ENCODE peak calls at places on chromosomes 4 and X, in four cellular contexts. T is K562, M is HepG2, D is GM12878. R is an unnamed sample. For H3K4me1, the result is how much of the 10 kb centered on the place peaks cover.

GRCh38 chrX:63529961-63530360 is 178.8 kb upstream of the SPIN4 start:
- DNase-seq in T (no peak), M (no peak), D (no peak), R (no peak)

GRCh38 chr4:4496604-4497372 is 45.1 kb downstream of the STX18 start:
- DNase-seq in T (peak), M (no peak), D (no peak), R (no peak)

GRCh38 chr4:13455411-13455810 is 28.7 kb downstream of the RAB28 start:
- DNase-seq in T (no peak), M (no peak), D (no peak), R (no peak)

GRCh38 chrX:150409964-150410363 is 46.8 kb downstream of the MAMLD1 start:
- DNase-seq in T (no peak), M (no peak), D (no peak), R (no peak)

GRCh38 chrX:81286075-81286474 is 84.2 kb downstream of the SH3BGRL start:
- DNase-seq in T (no peak), M (no peak), D (no peak), R (no peak)

GRCh38 chr4:55879224-55879623 is 25.8 kb downstream of the EXOC1 start:
- DNase-seq in T (no peak), M (no peak), D (no peak), R (no peak)

GRCh38 chr4:98688416-98689290 is 30.2 kb upstream of the TSPAN5 start:
- DNase-seq in T (peak), M (peak), D (no peak), R (peak)

GRCh38 chrX:154357205-154357604 is 17.2 kb downstream of the FLNA start:
- DNase-seq in T (no peak), M (no peak), D (no peak), R (no peak)

GRCh38 chrX:129496625-129497024 is 26.7 kb downstream of the SMARCA1 start:
- DNase-seq in T (no peak), M (no peak), D (no peak), R (no peak)

GRCh38 chr4:130653842-130654241 is 1557.9 kb downstream of the C4orf33 start:
- DNase-seq in T (no peak), M (no peak), D (no peak), R (no peak)

GRCh38 chr4:153655928-153656327 is 28.2 kb upstream of the TLR2 start:
- DNase-seq in T (no peak), M (no peak), D (no peak), R (no peak)

GRCh38 chrX:51332188-51332942 is at the start of gene NUDT10:
- DNase-seq in T (no peak), M (no peak), D (no peak), R (no peak)

GRCh38 chr4:75412746-75413145 is 101.5 kb downstream of the RCHY1 start:
- DNase-seq in T (no peak), M (no peak), D (no peak), R (no peak)

GRCh38 chr4:82561745-82562552 is at the start of gene TMEM150C:
- DNase-seq in T (no peak), M (no peak), D (no peak), R (peak)

GRCh38 chrX:17567821-17568220 is 169.5 kb upstream of the SCML1 start:
- DNase-seq in T (no peak), M (no peak), D (no peak), R (no peak)

GRCh38 chr4:187184513-187184912 is 460.9 kb upstream of the FAT1 start:
- DNase-seq in T (no peak), M (no peak), D (no peak), R (no peak)

GRCh38 chrX:111168314-111168713 is 72.3 kb downstream of the PAK3 start:
- DNase-seq in T (peak), M (peak), D (no peak), R (no peak)

GRCh38 chrX:66074920-66075879 is 35.3 kb upstream of the VSIG4 start:
- DNase-seq in T (no peak), M (no peak), D (peak), R (no peak)

GRCh38 chr4:54218736-54219135 is 10.4 kb upstream of the PDGFRA start:
- DNase-seq in T (no peak), M (no peak), D (no peak), R (no peak)

GRCh38 chr4:155609455-155610059 is 57.1 kb upstream of the GUCY1A1 start:
- DNase-seq in T (no peak), M (no peak), D (no peak), R (no peak)

GRCh38 chr4:135371137-135371536 is 1169.5 kb upstream of the PABPC4L start:
- DNase-seq in T (no peak), M (peak), D (no peak), R (no peak)

GRCh38 chr4:147360301-147360700 is 120.6 kb upstream of the EDNRA start:
- DNase-seq in T (no peak), M (no peak), D (no peak), R (no peak)

GRCh38 chr4:93199492-93199891 is 629.1 kb upstream of the ATOH1 start:
- DNase-seq in T (peak), M (peak), D (no peak), R (peak)

GRCh38 chr4:114780205-114780604 is 181.6 kb downstream of the UGT8 start:
- DNase-seq in T (no peak), M (peak), D (no peak), R (peak)

GRCh38 chr4:156970501-156971167 is 965 bp downstream of the PDGFC start:
- DNase-seq in T (no peak), M (peak), D (no peak), R (peak)

GRCh38 chr4:76470064-76470463 is 35.0 kb downstream of the SHROOM3 start:
- DNase-seq in T (no peak), M (no peak), D (no peak), R (no peak)

GRCh38 chr4:76067652-76068286 is 6.7 kb upstream of the ART3 start:
- DNase-seq in T (peak), M (peak), D (no peak), R (peak)

GRCh38 chr4:152850377-152850776 is 70.6 kb downstream of the ARFIP1 start:
- DNase-seq in T (no peak), M (peak), D (peak), R (no peak)

GRCh38 chr4:184215709-184216328 is 1.9 kb downstream of the ENPP6 start:
- DNase-seq in T (no peak), M (no peak), D (no peak), R (no peak)

GRCh38 chr4:84708406-84709135 is 125.6 kb downstream of the CDS1 start:
- DNase-seq in T (no peak), M (no peak), D (no peak), R (no peak)

GRCh38 chr4:52983563-52984303 is 121.6 kb downstream of the RASL11B start:
- DNase-seq in T (peak), M (peak), D (no peak), R (peak)

GRCh38 chrX:82087699-82088098 is 885.8 kb downstream of the SH3BGRL start:
- DNase-seq in T (no peak), M (no peak), D (no peak), R (no peak)

GRCh38 chr4:108774809-108775530 is 12.1 kb upstream of the ETNPPL start:
- DNase-seq in T (no peak), M (no peak), D (no peak), R (no peak)

DNA sequence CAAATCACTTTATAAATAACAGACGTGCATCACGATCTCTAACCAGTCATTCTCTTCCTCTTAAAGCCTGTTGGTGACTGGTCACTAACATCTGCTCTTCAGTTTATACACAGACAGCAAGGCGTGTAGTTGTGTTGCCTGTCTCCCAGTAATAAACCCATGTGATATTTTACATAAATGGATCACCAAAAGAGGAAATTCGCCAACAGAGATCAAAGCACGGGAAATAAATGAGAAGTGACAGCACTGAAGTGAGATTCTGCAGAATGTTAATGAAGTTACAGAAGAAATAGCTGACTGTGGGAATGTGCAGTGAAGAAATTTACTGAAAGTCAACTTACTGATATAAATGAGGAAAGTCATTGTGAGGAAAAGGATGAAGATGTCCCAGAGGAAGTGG is 47.0 kb downstream of the AFF1 start:
- DNase-seq in T (no peak), M (no peak), D (no peak), R (no peak)
- TF ChIP-seq SMC3 in T (no peak), M (no peak), D (no peak), R (no peak)

GRCh38 chr4:6696611-6697010 is 2.9 kb downstream of the S100P start:
- DNase-seq in T (no peak), M (no peak), D (no peak), R (no peak)
- H3K4me1 ChIP-seq in T (under half), M (half or more), D (under half), R (under half)

GRCh38 chrX:69015564-69016218 is 149.6 kb downstream of the PJA1 start:
- DNase-seq in T (no peak), M (no peak), D (no peak), R (no peak)

GRCh38 chrX:69016220-69016941 is 148.9 kb downstream of the PJA1 start:
- DNase-seq in T (no peak), M (no peak), D (no peak), R (no peak)

GRCh38 chrX:69010339-69010738 is 154.9 kb downstream of the PJA1 start:
- DNase-seq in T (no peak), M (no peak), D (no peak), R (no peak)

GRCh38 chrX:69015156-69015555 is 150.1 kb downstream of the PJA1 start:
- DNase-seq in T (no peak), M (no peak), D (no peak), R (no peak)

GRCh38 chrX:69014200-69014599 is 151.1 kb downstream of the PJA1 start:
- DNase-seq in T (no peak), M (no peak), D (no peak), R (no peak)
- TF ChIP-seq KDM1A in T (no peak), M (no peak), D (no peak), R (no peak)

DNA sequence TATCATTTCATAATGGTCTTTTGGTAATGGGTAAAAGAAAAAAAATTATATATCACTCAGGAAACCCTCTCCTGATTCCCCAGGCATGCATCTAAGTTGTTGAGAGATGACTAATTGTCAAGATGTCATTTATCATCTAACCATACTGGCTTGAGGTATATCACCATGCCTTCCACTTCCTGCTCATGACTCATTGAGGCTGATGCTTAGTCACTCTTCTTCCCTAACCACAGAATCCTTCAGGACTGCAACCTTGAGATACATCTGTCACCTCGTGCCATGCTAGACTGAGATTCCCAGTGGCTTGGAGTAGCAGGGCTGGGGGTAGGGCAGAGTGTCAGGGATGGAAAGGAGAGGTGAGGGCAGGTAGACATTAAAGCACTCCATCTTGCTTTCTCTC is 782.5 kb upstream of the INTU start:
- DNase-seq in T (peak), M (no peak), D (no peak), R (peak)
- TF ChIP-seq SMC3 in T (no peak), M (no peak), D (no peak), R (no peak)

GRCh38 chr4:6278801-6279197 is 9.1 kb downstream of the WFS1 start:
- DNase-seq in T (peak), M (peak), D (peak), R (no peak)
- H3K4me1 ChIP-seq in T (under half), M (half or more), D (under half), R (under half)

DNA sequence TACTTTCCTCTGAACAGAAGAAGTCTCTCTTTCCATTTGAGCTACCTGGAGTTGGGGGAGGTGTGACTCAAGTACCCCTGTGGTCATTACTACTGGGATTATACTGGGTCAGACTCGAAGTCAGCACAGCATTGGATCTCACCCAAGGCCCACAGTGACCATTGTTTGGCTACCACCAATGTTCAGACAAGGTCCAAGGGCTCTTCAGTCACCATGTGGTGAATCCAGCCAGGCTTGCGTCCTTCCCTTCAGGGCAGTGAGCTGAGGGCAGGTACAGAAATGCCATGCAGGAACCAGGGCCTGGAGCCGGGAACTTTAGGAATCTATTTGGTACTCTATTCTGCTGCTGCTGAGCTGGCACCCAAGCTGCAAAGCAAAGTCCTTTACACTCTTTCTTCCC is 5.5 kb upstream of the SLC4A4 start:
- DNase-seq in T (no peak), M (no peak), D (no peak), R (no peak)
- TF ChIP-seq KDM1A in T (no peak), M (no peak), D (no peak), R (no peak)

GRCh38 chr4:107685740-107686139 is 34.3 kb downstream of the PAPSS1 start:
- DNase-seq in T (no peak), M (no peak), D (no peak), R (no peak)

GRCh38 chr4:107683873-107684272 is 36.2 kb downstream of the PAPSS1 start:
- DNase-seq in T (no peak), M (peak), D (no peak), R (peak)

GRCh38 chr4:107682306-107682705 is 37.7 kb downstream of the PAPSS1 start:
- DNase-seq in T (no peak), M (no peak), D (no peak), R (no peak)
- TF ChIP-seq SMC3 in T (no peak), M (no peak), D (no peak), R (no peak)

GRCh38 chrX:79715448-79715847 is 299.1 kb upstream of the TBX22 start:
- DNase-seq in T (no peak), M (no peak), D (no peak), R (no peak)
- H3K4me1 ChIP-seq in T (under half), M (under half), D (under half), R (under half)

DNA sequence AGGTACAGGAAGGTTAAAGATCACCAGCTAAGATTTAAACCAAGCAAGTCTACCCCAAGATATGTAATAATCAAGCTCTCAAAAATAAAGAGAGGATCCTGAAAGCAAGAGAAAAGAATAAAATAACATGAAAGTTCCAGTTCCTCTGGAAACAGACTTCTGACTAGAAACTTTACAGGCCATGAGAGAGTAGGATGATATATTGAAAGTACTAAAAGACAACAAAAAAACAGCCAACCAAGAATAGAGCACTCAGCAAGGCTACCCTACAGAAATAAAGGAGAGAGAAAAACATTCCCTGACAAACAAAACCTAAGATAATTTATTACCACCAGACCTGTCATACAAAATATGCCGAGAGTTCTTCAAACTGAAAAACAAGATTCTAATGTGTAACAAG is 450.5 kb downstream of the ARAP2 start:
- DNase-seq in T (no peak), M (no peak), D (no peak), R (no peak)
- TF ChIP-seq KDM1A in T (no peak), M (no peak), D (no peak), R (no peak)

R was measured in A549.